ENCODE peak calls at places on chromosomes 5 and 9, in four cellular contexts. G is ovary; W is fibroblast of lung; C is CD4-positive, CD25-positive, alpha-beta regulatory T cell. B is an unnamed sample.

GRCh38 chr5:73039082-73039481 is 81.3 kb upstream of the TMEM171 start:
- DNase-seq in G (no peak), W (no peak), C (no peak), B (no peak)

GRCh38 chr9:131319486-131319885 is 30.0 kb downstream of the PLPP7 start:
- DNase-seq in G (no peak), W (no peak), C (no peak), B (no peak)

GRCh38 chr9:5549671-5550650 is 39.6 kb downstream of the PDCD1LG2 start:
- DNase-seq in G (no peak), W (peak; percentile 33), C (no peak), B (no peak)

GRCh38 chr5:172534229-172535169 is 80.2 kb upstream of the SH3PXD2B start:
- DNase-seq in G (no peak), W (no peak), C (no peak), B (no peak)

GRCh38 chr9:90014421-90014820 is 409.6 kb downstream of the GADD45G start:
- DNase-seq in G (no peak), W (no peak), C (no peak), B (no peak)

GRCh38 chr9:91234523-91234922 is 127.2 kb downstream of the AUH start:
- DNase-seq in G (no peak), W (no peak), C (peak; percentile 7), B (no peak)

GRCh38 chr9:20319241-20319640 is 303.1 kb downstream of the MLLT3 start:
- DNase-seq in G (no peak), W (no peak), C (no peak), B (no peak)

GRCh38 chr5:53917095-53917494 is 356.7 kb downstream of the NDUFS4 start:
- DNase-seq in G (no peak), W (no peak), C (no peak), B (no peak)

DNA sequence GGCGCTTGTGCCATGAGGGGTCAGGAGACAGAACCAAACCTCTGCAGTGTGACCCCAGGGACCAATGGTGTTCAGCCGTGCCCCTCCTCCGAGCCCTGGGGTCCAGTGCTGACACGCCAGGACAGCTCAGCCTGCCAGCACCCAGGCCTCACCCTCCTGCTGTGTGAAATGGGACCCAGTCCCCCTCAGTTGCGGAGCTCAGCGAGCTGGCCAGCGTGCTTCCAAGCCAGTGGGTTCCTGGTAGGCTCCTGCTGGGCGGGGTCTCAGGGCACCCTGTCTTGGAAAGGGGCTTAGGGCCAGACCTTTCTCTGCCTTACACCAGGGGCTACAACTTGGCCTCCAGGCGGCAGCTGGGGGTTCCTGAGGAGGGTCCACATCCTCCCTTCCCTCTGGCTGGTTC is 4.4 kb downstream of the RNF44 start:
- DNase-seq in G (peak; percentile 25), W (no peak), C (no peak), B (no peak)
- H3K4me1 ChIP-seq in G (peaks cover 16% of the 10 kb centered on the region), W (peaks cover 18% of the 10 kb centered on the region), C (peaks cover 78% of the 10 kb centered on the region), B (peaks cover 4% of the 10 kb centered on the region)

GRCh38 chr5:147689436-147689835 is 93.1 kb downstream of the JAKMIP2 start:
- DNase-seq in G (no peak), W (peak; percentile 71), C (no peak), B (no peak)
- H3K27ac ChIP-seq in G (no peak overlapping the region), W (no peak overlapping the region), C (no peak overlapping the region), B (no peak overlapping the region)

DNA sequence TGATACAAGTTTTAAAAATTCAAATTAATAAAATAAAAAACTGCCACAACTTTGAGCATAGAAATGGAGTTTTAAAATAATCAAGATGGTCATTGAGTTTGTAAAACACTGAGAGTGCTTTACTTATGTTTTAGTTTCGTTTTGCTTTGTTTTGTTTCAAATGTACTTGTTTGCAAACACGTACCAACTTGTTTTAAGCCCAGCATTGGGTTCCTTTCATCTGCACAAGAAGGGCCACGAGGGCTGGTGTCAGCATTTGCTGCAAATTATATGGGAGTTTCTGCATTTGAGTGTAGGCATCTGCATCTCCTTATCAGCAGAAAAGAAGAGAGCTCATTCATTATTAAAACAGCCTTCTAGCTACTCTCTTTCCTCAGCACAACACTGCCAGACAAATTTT is 95.4 kb upstream of the CAST start:
- DNase-seq in G (no peak), W (no peak), C (peak; percentile 35), B (peak; percentile 66)
- H3K4me1 ChIP-seq in G (no peaks in the 10 kb centered on the region), W (peaks cover 18% of the 10 kb centered on the region), C (peaks cover 21% of the 10 kb centered on the region), B (peaks cover 5% of the 10 kb centered on the region)

DNA sequence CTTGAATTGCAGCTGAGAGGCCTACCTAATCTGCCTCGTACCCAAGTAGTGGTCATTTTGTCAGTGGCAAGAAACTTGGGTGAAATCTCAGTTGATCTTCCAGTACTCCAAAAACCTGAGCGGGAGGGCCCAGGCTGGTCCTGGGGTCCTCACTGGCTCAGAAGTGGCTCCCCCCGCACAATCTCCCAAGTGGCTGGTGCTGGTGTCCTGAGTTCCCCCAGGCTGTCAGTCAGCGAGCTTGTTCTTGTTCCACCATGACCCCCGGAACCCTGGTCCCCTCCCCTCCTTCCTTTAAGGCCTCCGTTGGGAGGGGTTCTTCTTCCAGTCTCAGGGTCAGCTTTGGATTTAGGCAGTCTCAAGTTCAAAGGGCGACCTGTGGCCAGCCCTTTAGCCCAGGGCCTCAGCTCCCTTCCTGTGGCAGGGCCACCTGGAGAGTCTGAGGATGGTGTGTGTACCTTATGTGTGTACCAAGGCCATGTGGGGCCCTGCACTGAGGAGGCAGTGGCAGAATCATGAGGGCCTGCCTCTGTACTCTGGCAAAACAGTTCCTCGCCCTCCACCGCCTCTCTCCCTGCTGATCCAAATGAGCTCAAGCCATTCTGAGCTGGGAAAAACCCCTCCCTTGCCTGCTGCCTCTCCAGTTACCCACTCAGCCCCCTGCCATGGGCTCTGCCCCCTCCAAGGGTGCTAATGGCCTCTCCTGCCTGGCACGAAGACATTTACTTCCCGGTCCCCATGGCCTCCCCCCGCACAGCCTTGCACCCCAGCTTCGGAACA is 4.5 kb upstream of the DBN1 start:
- DNase-seq in G (no peak), W (no peak), C (no peak), B (no peak)
- H3K27ac ChIP-seq in G (peak overlapping the region; percentile 3), W (no peak overlapping the region), C (no peak overlapping the region), B (no peak overlapping the region)

GRCh38 chr9:137678202-137678601 is 59.4 kb downstream of the EHMT1 start:
- DNase-seq in G (no peak), W (no peak), C (no peak), B (no peak)

GRCh38 chr9:137682431-137682991 is 63.7 kb downstream of the EHMT1 start:
- DNase-seq in G (no peak), W (no peak), C (no peak), B (peak; percentile 90)

GRCh38 chr9:137679249-137679648 is 60.4 kb downstream of the EHMT1 start:
- DNase-seq in G (no peak), W (no peak), C (no peak), B (peak; percentile 24)

GRCh38 chr9:137679695-137680305 is 61.0 kb downstream of the EHMT1 start:
- DNase-seq in G (no peak), W (no peak), C (no peak), B (peak; percentile 10)

GRCh38 chr9:137680445-137681358 is 61.9 kb downstream of the EHMT1 start:
- DNase-seq in G (no peak), W (no peak), C (no peak), B (no peak)
- H3K4me1 ChIP-seq in G (peaks cover 13% of the 10 kb centered on the region), W (no peaks in the 10 kb centered on the region), C (no peaks in the 10 kb centered on the region), B (peaks cover 47% of the 10 kb centered on the region)

GRCh38 chr9:127503379-127503921 is 52.1 kb downstream of the LRSAM1 start:
- DNase-seq in G (no peak), W (no peak), C (no peak), B (no peak)

GRCh38 chr9:127505396-127506116 is 54.2 kb downstream of the LRSAM1 start:
- DNase-seq in G (peak; percentile 59), W (peak; percentile 40), C (peak; percentile 32), B (peak; percentile 12)

GRCh38 chr9:127504887-127505251 is 53.6 kb downstream of the LRSAM1 start:
- DNase-seq in G (no peak), W (no peak), C (no peak), B (no peak)

GRCh38 chr9:127502706-127503378 is 51.5 kb downstream of the LRSAM1 start:
- DNase-seq in G (no peak), W (no peak), C (no peak), B (no peak)

GRCh38 chr9:127503947-127504886 is 52.9 kb downstream of the LRSAM1 start:
- DNase-seq in G (peak; percentile 89), W (peak; percentile 85), C (peak; percentile 85), B (peak; percentile 61)
- H3K27ac ChIP-seq in G (no peak overlapping the region), W (no peak overlapping the region), C (no peak overlapping the region), B (no peak overlapping the region)